ENCODE peak calls at places on chromosome 2, in five cellular contexts. W is IMR-90, M is trophoblast cell, Z is neuronal stem cell, R is mesenchymal stem cell. C is an unnamed sample.

GRCh38 chr2:71566271-71566858 is 113.0 kb downstream of the DYSF start:
- DNase-seq in W (no peak), M (no peak), Z (no peak), R (no peak), C (no peak)

GRCh38 chr2:199186226-199186864 is 271.4 kb downstream of the SATB2 start:
- DNase-seq in W (no peak), M (no peak), Z (no peak), R (no peak), C (no peak)

GRCh38 chr2:105582952-105583660 is 161.6 kb upstream of the NCK2 start:
- DNase-seq in W (no peak), M (no peak), Z (no peak), R (no peak), C (no peak)

GRCh38 chr2:190766581-190766980 is 114.0 kb upstream of the GLS start:
- DNase-seq in W (no peak), M (no peak), Z (no peak), R (no peak), C (no peak)

GRCh38 chr2:53512071-53512841 is 255.3 kb upstream of the CHAC2 start:
- DNase-seq in W (peak), M (peak), Z (no peak), R (peak), C (no peak)

GRCh38 chr2:76050196-76050595 is 339.5 kb upstream of the GCFC2 start:
- DNase-seq in W (no peak), M (no peak), Z (no peak), R (no peak), C (no peak)

GRCh38 chr2:6202756-6203155 is 510.6 kb downstream of the SOX11 start:
- DNase-seq in W (no peak), M (peak), Z (no peak), R (no peak), C (no peak)

GRCh38 chr2:8255448-8255800 is 426.4 kb upstream of the ID2 start:
- DNase-seq in W (peak), M (no peak), Z (no peak), R (peak), C (peak)

GRCh38 chr2:47483191-47483590 is 80.2 kb downstream of the MSH2 start:
- DNase-seq in W (no peak), M (no peak), Z (no peak), R (no peak), C (no peak)

GRCh38 chr2:54956392-54956722 is 93.9 kb downstream of the RTN4 start:
- DNase-seq in W (peak), M (no peak), Z (no peak), R (peak), C (no peak)
- H2BK120ac ChIP-seq in W (no peak), M (no peak), Z (no peak), R (no peak), C (no peak)

DNA sequence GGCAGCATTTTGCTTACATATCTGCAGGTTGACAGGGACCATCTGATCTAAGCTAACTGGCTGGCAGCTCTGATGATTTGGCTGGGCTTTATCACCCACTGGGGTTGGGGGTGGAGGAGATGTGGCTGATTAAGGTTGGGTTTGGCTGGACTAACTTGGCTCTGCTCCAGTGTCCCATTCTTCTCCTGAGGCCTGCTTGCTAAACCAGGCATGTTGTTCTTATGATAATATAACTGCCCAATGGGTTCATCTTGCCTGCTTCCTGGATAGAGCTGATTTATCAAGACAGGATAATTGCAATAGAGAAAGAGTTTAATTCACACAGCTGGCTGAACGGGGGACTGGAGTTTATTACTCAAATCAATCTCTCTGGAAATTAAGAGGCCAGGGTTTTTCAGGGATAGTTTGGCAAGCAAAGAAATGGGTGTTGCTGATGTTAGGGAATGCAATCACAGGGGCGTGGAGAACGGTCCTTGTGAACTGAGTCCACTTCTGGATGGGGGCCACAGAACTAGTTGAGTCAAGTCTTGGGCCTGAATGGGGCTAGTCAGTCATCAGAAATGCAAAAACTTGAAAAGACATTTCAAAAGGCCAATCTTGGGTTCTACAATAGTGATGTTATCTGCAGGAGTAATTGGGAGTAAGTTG is 150.5 kb downstream of the PTH2R start:
- DNase-seq in W (no peak), M (no peak), Z (no peak), R (no peak), C (no peak)
- H3K27ac ChIP-seq in W (no peak), M (no peak), Z (no peak), R (no peak), C (no peak)

DNA sequence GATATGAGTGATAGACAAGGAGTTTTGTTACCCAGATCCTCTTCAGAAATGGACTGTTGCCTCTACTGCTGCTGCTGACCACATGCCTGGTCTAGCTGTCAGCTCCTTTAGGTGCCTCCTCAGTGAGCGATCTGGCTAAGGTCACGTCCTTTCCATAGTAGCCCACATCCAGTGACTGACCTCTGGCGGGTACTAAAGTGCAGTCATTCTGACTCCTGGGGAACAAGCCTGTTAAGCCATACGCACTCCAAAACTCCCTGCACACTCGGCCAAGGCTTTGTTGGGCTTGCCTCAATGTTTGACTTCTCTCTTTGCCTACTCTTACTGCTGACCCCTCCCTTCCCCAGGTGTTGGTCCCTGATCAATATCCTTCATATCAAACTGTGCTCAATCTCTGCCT is 685.2 kb downstream of the IRS1 start:
- DNase-seq in W (no peak), M (no peak), Z (no peak), R (peak), C (no peak)
- H2BK120ac ChIP-seq in W (peak), M (no peak), Z (no peak), R (no peak), C (no peak)

GRCh38 chr2:64203131-64204005 is 59.1 kb upstream of the PELI1 start:
- DNase-seq in W (peak), M (no peak), Z (no peak), R (peak), C (no peak)
- H3K27ac ChIP-seq in W (peak), M (peak), Z (no peak), R (peak), C (no peak)

GRCh38 chr2:55136138-55136541 is 85.9 kb upstream of the RTN4 start:
- DNase-seq in W (no peak), M (no peak), Z (no peak), R (no peak), C (no peak)

GRCh38 chr2:55134316-55134706 is 84.1 kb upstream of the RTN4 start:
- DNase-seq in W (no peak), M (no peak), Z (no peak), R (no peak), C (no peak)

GRCh38 chr2:55133467-55134315 is 83.4 kb upstream of the RTN4 start:
- DNase-seq in W (peak), M (no peak), Z (no peak), R (peak), C (peak)

DNA sequence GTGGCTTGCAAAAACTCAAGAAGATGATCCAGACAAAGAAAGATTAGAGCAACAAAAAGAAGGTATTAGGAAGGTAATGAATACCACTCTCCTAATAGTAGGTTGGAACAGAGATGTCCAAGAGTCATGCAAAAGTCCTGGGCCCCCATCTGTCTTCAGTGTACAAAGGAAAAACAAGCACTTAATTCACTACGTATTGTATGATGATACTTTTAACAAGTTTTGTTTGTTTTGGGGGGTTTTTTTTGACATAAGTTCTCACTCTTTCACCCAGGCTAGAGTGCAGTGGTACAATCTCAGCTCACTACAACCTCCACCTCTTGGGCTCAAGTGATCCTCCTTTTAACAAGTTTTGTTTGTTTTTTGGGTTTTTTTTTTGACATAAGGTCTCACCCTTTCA is 80.6 kb upstream of the RTN4 start:
- DNase-seq in W (no peak), M (no peak), Z (no peak), R (no peak), C (no peak)
- H2BK120ac ChIP-seq in W (no peak), M (no peak), Z (no peak), R (no peak), C (no peak)